ENCODE peak calls at places on chromosomes 5 and 9, in ten cellular contexts. Z, A, K, W, C, L, Q, T, B and D are unnamed samples.

GRCh38 chr5:9125852-9126251 is 420.0 kb downstream of the SEMA5A start:
- DNase-seq in Z (no peak), A (no peak), K (no peak), W (no peak), C (no peak), L (no peak), Q (no peak), T (no peak), B (no peak), D (no peak)

GRCh38 chr9:135328485-135329417 is 150.8 kb upstream of the PPP1R26 start:
- DNase-seq in Z (no peak), A (peak; percentile 53), K (no peak), W (no peak), C (no peak), L (no peak), Q (no peak), T (no peak), B (no peak), D (no peak)

GRCh38 chr5:143217065-143217803 is 186.3 kb downstream of the NR3C1 start:
- DNase-seq in Z (no peak), A (no peak), K (no peak), W (no peak), C (no peak), L (no peak), Q (no peak), T (peak; percentile 52), B (peak; percentile 77), D (no peak)

GRCh38 chr5:44774279-44774880 is 34.4 kb upstream of the MRPS30 start:
- DNase-seq in Z (no peak), A (no peak), K (no peak), W (peak; percentile 81), C (peak; percentile 12), L (no peak), Q (peak; percentile 10), T (peak; percentile 66), B (peak; percentile 60), D (peak; percentile 71)

GRCh38 chr5:4639959-4640358 is 500.2 kb upstream of the ADAMTS16 start:
- DNase-seq in Z (no peak), A (no peak), K (no peak), W (no peak), C (no peak), L (no peak), Q (no peak), T (no peak), B (no peak), D (no peak)

GRCh38 chr5:59722875-59723274 is 170.7 kb downstream of the PDE4D start:
- DNase-seq in Z (no peak), A (no peak), K (no peak), W (peak; percentile 54), C (no peak), L (no peak), Q (no peak), T (no peak), B (peak; percentile 77), D (no peak)

GRCh38 chr5:133618141-133618540 is 5.8 kb upstream of the FSTL4 start:
- DNase-seq in Z (no peak), A (no peak), K (no peak), W (no peak), C (no peak), L (no peak), Q (peak; percentile 15), T (no peak), B (no peak), D (no peak)

GRCh38 chr9:35615981-35616680 is 2.1 kb downstream of the CD72 start:
- DNase-seq in Z (no peak), A (no peak), K (no peak), W (no peak), C (no peak), L (no peak), Q (no peak), T (no peak), B (no peak), D (no peak)

GRCh38 chr9:16501098-16501663 is 369.3 kb downstream of the BNC2 start:
- DNase-seq in Z (no peak), A (no peak), K (no peak), W (peak; percentile 77), C (no peak), L (no peak), Q (no peak), T (peak; percentile 49), B (peak; percentile 84), D (peak; percentile 41)

GRCh38 chr5:136011427-136012001 is 17.3 kb upstream of the TGFBI start:
- DNase-seq in Z (no peak), A (no peak), K (no peak), W (peak; percentile 88), C (no peak), L (no peak), Q (no peak), T (peak; percentile 80), B (peak; percentile 87), D (peak; percentile 81)

GRCh38 chr5:147534172-147534951 is 24.5 kb upstream of the DPYSL3 start:
- DNase-seq in Z (no peak), A (no peak), K (no peak), W (peak; percentile 88), C (no peak), L (no peak), Q (no peak), T (peak; percentile 64), B (no peak), D (no peak)

GRCh38 chr5:177111720-177112394 is 21.7 kb upstream of the NSD1 start:
- DNase-seq in Z (peak; percentile 52), A (peak; percentile 88), K (peak; percentile 64), W (peak; percentile 27), C (peak; percentile 89), L (peak; percentile 48), Q (peak; percentile 42), T (peak; percentile 53), B (peak; percentile 44), D (peak; percentile 74)

GRCh38 chr5:28254846-28255245 is 1216.5 kb upstream of the CDH9 start:
- DNase-seq in Z (no peak), A (no peak), K (no peak), W (peak; percentile 62), C (no peak), L (no peak), Q (no peak), T (no peak), B (no peak), D (peak; percentile 8)

GRCh38 chr5:124732349-124732875 is 14.0 kb downstream of the ZNF608 start:
- DNase-seq in Z (no peak), A (no peak), K (no peak), W (no peak), C (no peak), L (no peak), Q (no peak), T (no peak), B (no peak), D (no peak)

GRCh38 chr5:74579215-74579614 is 61.3 kb downstream of the ENC1 start:
- DNase-seq in Z (peak; percentile 13), A (peak; percentile 85), K (no peak), W (no peak), C (no peak), L (no peak), Q (peak; percentile 41), T (peak; percentile 34), B (no peak), D (peak; percentile 78)

GRCh38 chr5:92969191-92969780 is 611.7 kb downstream of the NR2F1-AS1 start:
- DNase-seq in Z (no peak), A (no peak), K (no peak), W (no peak), C (no peak), L (no peak), Q (no peak), T (no peak), B (no peak), D (no peak)

GRCh38 chr5:98454407-98454806 is 319.1 kb upstream of the RGMB start:
- DNase-seq in Z (no peak), A (no peak), K (no peak), W (peak; percentile 72), C (no peak), L (no peak), Q (no peak), T (peak; percentile 43), B (peak; percentile 50), D (no peak)

GRCh38 chr9:82281066-82281465 is 292.5 kb downstream of the SPATA31D1 start:
- DNase-seq in Z (no peak), A (no peak), K (no peak), W (peak; percentile 21), C (no peak), L (no peak), Q (no peak), T (no peak), B (no peak), D (no peak)

GRCh38 chr9:19720374-19720773 is 68.5 kb downstream of the SLC24A2 start:
- DNase-seq in Z (no peak), A (no peak), K (peak; percentile 2), W (peak; percentile 41), C (peak; percentile 53), L (no peak), Q (no peak), T (peak; percentile 56), B (peak; percentile 69), D (peak; percentile 71)

GRCh38 chr5:126595486-126596083 is 566 bp upstream of the ALDH7A1 start:
- DNase-seq in Z (no peak), A (no peak), K (no peak), W (no peak), C (no peak), L (no peak), Q (no peak), T (no peak), B (no peak), D (no peak)

GRCh38 chr9:36991516-36992134 is 42.4 kb downstream of the PAX5 start:
- DNase-seq in Z (peak; percentile 16), A (no peak), K (no peak), W (peak; percentile 31), C (peak; percentile 79), L (no peak), Q (no peak), T (peak; percentile 10), B (peak; percentile 52), D (peak; percentile 47)

GRCh38 chr5:6950872-6951271 is 237.6 kb downstream of the TENT4A start:
- DNase-seq in Z (no peak), A (no peak), K (no peak), W (no peak), C (no peak), L (no peak), Q (no peak), T (no peak), B (no peak), D (peak; percentile 2)

GRCh38 chr5:143024227-143024920 is 254.2 kb downstream of the ARHGAP26 start:
- DNase-seq in Z (no peak), A (no peak), K (no peak), W (no peak), C (no peak), L (no peak), Q (no peak), T (no peak), B (no peak), D (no peak)

GRCh38 chr9:138114501-138115245 is 237.1 kb downstream of the CACNA1B start:
- DNase-seq in Z (no peak), A (peak; percentile 17), K (no peak), W (no peak), C (no peak), L (no peak), Q (no peak), T (no peak), B (no peak), D (no peak)

GRCh38 chr9:4680750-4681149 is 1.4 kb downstream of the CDC37L1 start:
- DNase-seq in Z (no peak), A (no peak), K (no peak), W (peak; percentile 79), C (no peak), L (no peak), Q (no peak), T (peak; percentile 48), B (no peak), D (no peak)

GRCh38 chr5:16707869-16708192 is 91.0 kb upstream of the RETREG1 start:
- DNase-seq in Z (no peak), A (no peak), K (no peak), W (no peak), C (no peak), L (no peak), Q (no peak), T (no peak), B (no peak), D (no peak)